ENCODE peak calls at places on chromosome 2, in four cellular contexts. O, K, N and W are unnamed samples.

GRCh38 chr2:237315881-237316225 is 98.1 kb downstream of the COL6A3 start:
- DNase-seq in K (no peak), N (no peak), O (no peak), W (no peak)

GRCh38 chr2:196601430-196602306 is 37.8 kb upstream of the CCDC150 start:
- DNase-seq in K (no peak), O (no peak), N (no peak), W (no peak)

GRCh38 chr2:45729753-45730512 is 78.5 kb downstream of the PRKCE start:
- DNase-seq in N (no peak), K (peak), O (no peak), W (no peak)

GRCh38 chr2:3868012-3868411 is 164.6 kb downstream of the DCDC2C start:
- DNase-seq in N (no peak), K (no peak), O (no peak), W (no peak)

GRCh38 chr2:226256237-226256636 is 543.4 kb downstream of the IRS1 start:
- DNase-seq in N (no peak), O (no peak), K (no peak), W (no peak)

GRCh38 chr2:73402386-73403103 is 16.9 kb downstream of the ALMS1 start:
- DNase-seq in O (no peak), N (no peak), K (no peak), W (no peak)

GRCh38 chr2:53040536-53041229 is 726.9 kb upstream of the CHAC2 start:
- DNase-seq in K (no peak), O (no peak), N (no peak), W (no peak)

GRCh38 chr2:71843391-71843850 is 304.2 kb downstream of the CYP26B1 start:
- DNase-seq in N (no peak), K (no peak), O (no peak), W (no peak)

GRCh38 chr2:206488623-206489022 is 45.3 kb downstream of the ADAM23 start:
- DNase-seq in N (no peak), O (no peak), K (no peak), W (no peak)